ENCODE peak calls at places on chromosome 4, in seven cellular contexts. D is K562; W is stomach; L is breast epithelium; A is CD4-positive, alpha-beta memory T cell; M is aorta; K is upper lobe of right lung. T is an unnamed sample.

GRCh38 chr4:15926486-15926885 is 12.1 kb downstream of the FGFBP1 start:
- DNase-seq in K (no peak), A (no peak), M (no peak), W (no peak), D (no peak), L (no peak), T (no peak)

GRCh38 chr4:28369504-28369903 is 1508.9 kb downstream of the STIM2 start:
- DNase-seq in K (no peak), A (no peak), M (no peak), L (no peak), W (no peak), D (no peak), T (no peak)

GRCh38 chr4:109248322-109248895 is 54.0 kb downstream of the COL25A1 start:
- DNase-seq in M (no peak), D (no peak), K (no peak), A (no peak), L (no peak), W (no peak), T (no peak)

GRCh38 chr4:108426493-108426892 is 193.9 kb upstream of the RPL34 start:
- DNase-seq in L (no peak), W (no peak), M (no peak), D (no peak), A (no peak), K (no peak), T (no peak)

GRCh38 chr4:47744843-47745382 is 93.0 kb downstream of the CORIN start:
- DNase-seq in K (no peak), D (no peak), M (no peak), W (no peak), A (no peak), L (no peak), T (no peak)

GRCh38 chr4:151822331-151822730 is 61.5 kb upstream of the GATB start:
- DNase-seq in W (no peak), M (no peak), A (no peak), K (no peak), L (no peak), D (no peak), T (no peak)

GRCh38 chr4:59671037-59671436 is 1529.1 kb upstream of the ADGRL3 start:
- DNase-seq in W (no peak), K (no peak), A (no peak), L (no peak), D (no peak), M (no peak), T (no peak)

GRCh38 chr4:41560112-41560511 is 22.2 kb downstream of the LIMCH1 start:
- DNase-seq in K (no peak), D (no peak), L (no peak), W (no peak), A (no peak), M (no peak), T (no peak)

GRCh38 chr4:41418444-41418843 is 119.5 kb upstream of the LIMCH1 start:
- DNase-seq in L (peak; percentile 40), M (peak; percentile 81), D (no peak), W (no peak), K (no peak), A (no peak), T (no peak)

GRCh38 chr4:99790796-99791617 is 25.6 kb upstream of the DAPP1 start:
- DNase-seq in D (no peak), A (no peak), M (no peak), W (no peak), L (no peak), K (no peak), T (no peak)

GRCh38 chr4:124955476-124955875 is 242.9 kb upstream of the ANKRD50 start:
- DNase-seq in L (no peak), W (peak; percentile 25), D (no peak), A (no peak), K (no peak), M (no peak), T (no peak)

GRCh38 chr4:3316146-3316545 is 23.3 kb downstream of the RGS12 start:
- DNase-seq in A (no peak), L (no peak), D (no peak), K (peak; percentile 21), M (peak; percentile 49), W (no peak), T (no peak)

GRCh38 chr4:110680217-110680616 is 57.3 kb upstream of the PITX2 start:
- DNase-seq in M (no peak), D (no peak), A (no peak), W (no peak), K (no peak), L (no peak), T (no peak)

GRCh38 chr4:2059034-2059725 is at the start of gene NAT8L:
- DNase-seq in M (no peak), A (no peak), L (no peak), W (no peak), K (no peak), D (peak; percentile 83), T (no peak)

GRCh38 chr4:39539026-39539690 is 11.9 kb upstream of the UGDH start:
- DNase-seq in L (no peak), K (no peak), M (no peak), D (no peak), W (peak; percentile 66), A (no peak), T (no peak)

GRCh38 chr4:72302981-72303704 is 265.9 kb downstream of the ADAMTS3 start:
- DNase-seq in L (no peak), A (peak; percentile 40), K (no peak), D (peak; percentile 59), M (no peak), W (peak; percentile 29), T (peak; percentile 77)

GRCh38 chr4:170395773-170396172 is 306.0 kb upstream of the AADAT start:
- DNase-seq in M (no peak), L (no peak), W (no peak), A (no peak), D (no peak), K (no peak), T (no peak)

GRCh38 chr4:8537041-8537461 is 43.1 kb upstream of the GPR78 start:
- DNase-seq in K (no peak), A (no peak), D (no peak), W (peak; percentile 80), M (peak; percentile 36), L (peak; percentile 83), T (no peak)

GRCh38 chr4:1751919-1752283 is 30.6 kb downstream of the TACC3 start:
- DNase-seq in D (peak; percentile 66), M (no peak), A (no peak), L (no peak), K (peak; percentile 82), W (no peak), T (no peak)

GRCh38 chr4:87557348-87557747 is 28.2 kb upstream of the SPARCL1 start:
- DNase-seq in L (no peak), K (no peak), D (no peak), W (no peak), M (no peak), A (no peak), T (peak; percentile 16)

GRCh38 chr4:139943277-139943676 is 210.7 kb downstream of the MAML3 start:
- DNase-seq in M (no peak), W (no peak), D (no peak), A (no peak), L (no peak), K (no peak), T (no peak)

GRCh38 chr4:76023381-76023780 is at the start of gene CXCL10:
- DNase-seq in M (no peak), L (no peak), D (no peak), W (no peak), K (no peak), A (peak; percentile 20), T (no peak)

GRCh38 chr4:10704050-10704810 is 19.7 kb upstream of the CLNK start:
- DNase-seq in K (no peak), M (no peak), W (no peak), L (no peak), D (no peak), A (no peak), T (no peak)

GRCh38 chr4:102759835-102760644 is 728 bp downstream of the MANBA start:
- DNase-seq in A (peak; percentile 30), D (peak; percentile 29), K (no peak), M (no peak), W (peak; percentile 27), L (no peak), T (peak; percentile 90)

GRCh38 chr4:65416875-65417274 is 253.4 kb downstream of the EPHA5 start:
- DNase-seq in A (no peak), L (no peak), D (no peak), W (peak; percentile 92), K (no peak), M (no peak), T (no peak)

GRCh38 chr4:88728146-88728545 is 30.5 kb upstream of the NAP1L5 start:
- DNase-seq in A (no peak), D (no peak), K (no peak), L (no peak), W (no peak), M (no peak), T (no peak)

GRCh38 chr4:17085416-17085815 is 187.0 kb upstream of the LDB2 start:
- DNase-seq in A (no peak), M (no peak), W (no peak), D (no peak), L (no peak), K (no peak), T (no peak)

DNA sequence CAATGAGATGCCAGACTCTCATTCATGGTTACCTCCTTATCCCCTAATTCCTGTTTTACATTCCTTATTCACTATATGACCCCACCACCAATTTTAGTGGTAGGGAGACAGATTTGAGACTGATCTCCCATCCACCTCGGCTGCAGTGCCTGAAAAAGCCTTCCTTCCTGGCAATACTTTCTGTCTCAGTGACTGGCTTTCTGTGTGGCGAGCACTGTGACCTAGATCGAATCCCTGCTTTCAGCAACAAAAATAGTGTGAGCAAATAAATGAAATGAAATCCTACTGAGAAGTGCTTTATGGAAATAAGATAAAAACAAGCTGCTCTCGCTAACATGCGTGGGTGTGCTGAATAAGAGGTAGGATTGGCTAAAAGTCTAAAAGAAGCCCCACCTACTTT is 165.3 kb downstream of the GPM6A start:
- DNase-seq in M (no peak), L (no peak), A (no peak), K (no peak), W (no peak), D (no peak), T (no peak)
- H3K4me1 ChIP-seq in M (no peaks in the 10 kb centered on the region), L (no peaks in the 10 kb centered on the region), A (no peaks in the 10 kb centered on the region), K (no peaks in the 10 kb centered on the region), W (no peaks in the 10 kb centered on the region), D (no peaks in the 10 kb centered on the region), T (no peaks in the 10 kb centered on the region)

GRCh38 chr4:160110891-160111290 is 1008.0 kb downstream of the RAPGEF2 start:
- DNase-seq in A (no peak), D (no peak), M (no peak), W (no peak), K (no peak), L (no peak), T (no peak)
- H3K9me3 ChIP-seq in A (no peaks in the 10 kb centered on the region), D (no peaks in the 10 kb centered on the region), M (peaks cover 6% of the 10 kb centered on the region), W (peaks cover 4% of the 10 kb centered on the region), K (no peaks in the 10 kb centered on the region), L (peaks cover 46% of the 10 kb centered on the region), T (peaks cover 41% of the 10 kb centered on the region)

GRCh38 chr4:95084584-95084983 is 326.8 kb downstream of the BMPR1B start:
- DNase-seq in D (no peak), A (no peak), K (no peak), M (no peak), W (no peak), L (no peak), T (no peak)
- H3K4me1 ChIP-seq in D (no peaks in the 10 kb centered on the region), A (peaks cover 8% of the 10 kb centered on the region), K (no peaks in the 10 kb centered on the region), M (no peaks in the 10 kb centered on the region), W (peaks cover 29% of the 10 kb centered on the region), L (no peaks in the 10 kb centered on the region), T (no peaks in the 10 kb centered on the region)

GRCh38 chr4:77336411-77337142 is 179.6 kb downstream of the CCNG2 start:
- DNase-seq in D (no peak), A (no peak), M (no peak), K (no peak), W (no peak), L (no peak), T (no peak)

GRCh38 chr4:77327151-77327550 is 170.1 kb downstream of the CCNG2 start:
- DNase-seq in L (no peak), W (no peak), K (no peak), A (no peak), M (no peak), D (no peak), T (no peak)

GRCh38 chr4:77332696-77333270 is 175.8 kb downstream of the CCNG2 start:
- DNase-seq in M (no peak), A (no peak), K (no peak), W (no peak), D (no peak), L (no peak), T (no peak)
- H3K9me3 ChIP-seq in M (peaks cover 15% of the 10 kb centered on the region), A (no peaks in the 10 kb centered on the region), K (peaks cover 7% of the 10 kb centered on the region), W (peaks cover 13% of the 10 kb centered on the region), D (no peaks in the 10 kb centered on the region), L (peaks cover 17% of the 10 kb centered on the region), T (no peaks in the 10 kb centered on the region)